ENCODE peak calls at places on chromosome 14, in eight cellular contexts. I is HCT116; W is GM12865; B is PC-3; E is colonic mucosa; Y is AG09319; O is A549; V is CD8-positive, alpha-beta T cell. S is an unnamed sample.

GRCh38 chr14:73784065-73784987 is 67.3 kb upstream of the PTGR2 start:
- DNase-seq in I (no peak), W (peak; percentile 47), B (peak; percentile 48), E (no peak), Y (no peak), O (no peak), V (no peak), S (no peak)

GRCh38 chr14:52738409-52738808 is 8.4 kb downstream of the STYX start:
- DNase-seq in I (no peak), W (no peak), B (no peak), E (no peak), Y (no peak), O (no peak), V (no peak), S (no peak)

GRCh38 chr14:34063470-34064164 is 112.7 kb upstream of the EGLN3 start:
- DNase-seq in I (no peak), W (no peak), B (no peak), E (no peak), Y (no peak), O (peak; percentile 53), V (no peak), S (no peak)

GRCh38 chr14:94863366-94863765 is 93.5 kb upstream of the GSC start:
- DNase-seq in I (no peak), W (no peak), B (no peak), E (no peak), Y (no peak), O (no peak), V (no peak), S (no peak)

GRCh38 chr14:74905595-74906142 is 17.4 kb downstream of the RPS6KL1 start:
- DNase-seq in I (peak; percentile 28), W (peak; percentile 69), B (peak; percentile 68), E (peak; percentile 78), Y (no peak), O (peak; percentile 60), V (peak; percentile 89), S (peak; percentile 80)

GRCh38 chr14:103708750-103709187 is 6.5 kb downstream of the XRCC3 start:
- DNase-seq in I (no peak), W (no peak), B (no peak), E (no peak), Y (no peak), O (no peak), V (no peak), S (no peak)

GRCh38 chr14:24172261-24172860 is 481 bp downstream of the REC8 start:
- DNase-seq in I (no peak), W (no peak), B (no peak), E (no peak), Y (no peak), O (no peak), V (no peak), S (no peak)

GRCh38 chr14:19878029-19878642 is 3.2 kb downstream of the OR4K2 start:
- DNase-seq in I (peak; percentile 4), W (peak; percentile 4), B (peak; percentile 67), E (no peak), Y (no peak), O (no peak), V (no peak), S (no peak)

GRCh38 chr14:68407838-68408237 is 385.0 kb downstream of the ZFP36L1 start:
- DNase-seq in I (no peak), W (no peak), B (no peak), E (no peak), Y (no peak), O (no peak), V (no peak), S (no peak)

GRCh38 chr14:90288646-90289355 is 32.4 kb downstream of the PSMC1 start:
- DNase-seq in I (no peak), W (no peak), B (no peak), E (no peak), Y (no peak), O (no peak), V (no peak), S (no peak)

GRCh38 chr14:76006253-76006652 is 20.7 kb downstream of the IFT43 start:
- DNase-seq in I (no peak), W (no peak), B (no peak), E (no peak), Y (no peak), O (no peak), V (no peak), S (no peak)

GRCh38 chr14:65703996-65704395 is 291.5 kb downstream of the FUT8 start:
- DNase-seq in I (no peak), W (no peak), B (no peak), E (no peak), Y (no peak), O (no peak), V (no peak), S (no peak)

GRCh38 chr14:100617715-100618693 is 30.8 kb upstream of the BEGAIN start:
- DNase-seq in I (no peak), W (no peak), B (no peak), E (no peak), Y (no peak), O (no peak), V (no peak), S (no peak)

GRCh38 chr14:103801459-103801858 is 45.9 kb downstream of the PPP1R13B start:
- DNase-seq in I (no peak), W (no peak), B (peak; percentile 95), E (no peak), Y (no peak), O (no peak), V (no peak), S (no peak)

GRCh38 chr14:74616996-74617700 is 5.1 kb upstream of the LTBP2 start:
- DNase-seq in I (no peak), W (no peak), B (no peak), E (no peak), Y (no peak), O (no peak), V (no peak), S (no peak)

GRCh38 chr14:20684662-20685456 is 499 bp downstream of the RNASE4 start:
- DNase-seq in I (peak; percentile 42), W (no peak), B (peak; percentile 50), E (peak; percentile 71), Y (no peak), O (peak; percentile 34), V (no peak), S (no peak)

GRCh38 chr14:64855732-64856527 is 23.8 kb downstream of the SPTB start:
- DNase-seq in I (no peak), W (no peak), B (no peak), E (no peak), Y (no peak), O (no peak), V (no peak), S (no peak)

GRCh38 chr14:106879241-106879640 is 1352.9 kb downstream of the TMEM121 start:
- DNase-seq in I (peak; percentile 10), W (peak; percentile 89), B (peak; percentile 35), E (peak; percentile 77), Y (no peak), O (peak; percentile 23), V (peak; percentile 61), S (no peak)

GRCh38 chr14:23127861-23128260 is 8.8 kb upstream of the CEBPE start:
- DNase-seq in I (no peak), W (no peak), B (no peak), E (no peak), Y (no peak), O (no peak), V (no peak), S (no peak)

GRCh38 chr14:22824711-22825359 is 4.9 kb upstream of the MRPL52 start:
- DNase-seq in I (peak; percentile 53), W (peak; percentile 41), B (peak; percentile 90), E (no peak), Y (no peak), O (peak; percentile 61), V (no peak), S (no peak)

DNA sequence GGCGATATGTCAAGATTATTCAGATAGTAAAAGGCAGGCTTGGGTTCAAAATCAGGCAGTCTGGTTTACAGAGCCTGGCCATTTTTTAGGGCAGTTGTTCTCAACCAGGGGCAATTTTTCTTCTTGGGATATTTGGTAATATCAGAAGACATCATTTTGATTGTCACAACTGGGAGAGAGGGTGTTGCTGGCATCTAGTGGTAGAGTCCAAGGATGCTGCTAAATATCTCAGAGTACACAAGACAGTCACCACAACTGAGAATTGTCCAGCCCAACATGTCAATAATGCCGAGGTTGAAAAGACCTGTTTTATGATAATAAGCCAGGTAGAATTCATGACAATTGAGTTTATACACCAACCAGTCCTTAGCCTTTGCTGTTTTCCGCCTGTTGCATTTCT is 733.9 kb downstream of the NRXN3 start:
- DNase-seq in I (no peak), W (no peak), B (peak; percentile 8), E (no peak), Y (no peak), O (no peak), V (no peak), S (no peak)
- TF ChIP-seq CTCF in I (no peak), W (no peak), B (peak; percentile 32), E (no peak), Y (no peak), O (no peak), V (no peak), S (peak; percentile 7)

DNA sequence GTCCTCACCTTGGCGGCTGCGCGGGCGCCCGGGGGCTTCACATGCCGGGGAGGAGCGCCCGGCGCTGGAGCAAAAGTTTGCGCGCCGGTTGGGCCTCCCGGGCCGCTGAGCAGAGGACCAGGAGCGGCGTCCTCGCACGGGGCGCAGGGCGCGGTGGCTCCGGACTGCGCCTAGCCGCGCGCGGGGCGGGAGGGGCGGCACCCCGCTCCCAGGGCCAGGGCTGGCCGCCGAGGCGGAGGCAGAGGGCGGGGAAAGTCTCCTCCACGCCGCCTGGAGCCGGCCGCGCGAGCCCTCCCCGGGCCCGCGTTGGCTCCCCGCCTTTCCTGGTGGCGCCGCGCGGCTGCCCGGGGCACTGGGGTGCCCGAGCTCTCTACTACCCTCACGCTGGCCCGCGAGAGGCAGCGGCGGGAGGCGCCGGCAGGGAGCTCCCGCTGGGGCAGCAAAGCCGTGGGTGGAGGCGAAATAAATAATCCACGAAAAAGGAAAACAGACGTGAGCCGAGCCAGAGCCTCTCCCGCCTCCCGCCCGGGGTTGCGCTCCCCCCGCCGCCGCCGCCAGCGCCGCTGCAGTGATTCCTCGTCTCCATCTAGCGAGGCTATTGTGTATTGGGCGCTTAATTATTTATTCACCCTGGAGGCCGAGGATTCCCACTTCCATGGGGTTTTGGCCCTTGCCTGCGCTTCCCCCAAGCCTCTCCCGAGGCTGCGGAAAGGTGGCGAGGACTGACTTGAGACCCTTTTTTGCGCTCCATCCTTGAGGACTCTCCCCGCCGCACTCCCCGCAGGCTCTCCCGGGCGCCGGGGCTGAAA is 476 bp upstream of the PRIMA1 start:
- DNase-seq in I (no peak), W (no peak), B (peak; percentile 12), E (no peak), Y (no peak), O (peak; percentile 74), V (no peak), S (peak; percentile 78)
- TF ChIP-seq CTCF in I (peak; percentile 25), W (no peak), B (peak; percentile 26), E (no peak), Y (no peak), O (peak; percentile 32), V (no peak), S (peak; percentile 27)

DNA sequence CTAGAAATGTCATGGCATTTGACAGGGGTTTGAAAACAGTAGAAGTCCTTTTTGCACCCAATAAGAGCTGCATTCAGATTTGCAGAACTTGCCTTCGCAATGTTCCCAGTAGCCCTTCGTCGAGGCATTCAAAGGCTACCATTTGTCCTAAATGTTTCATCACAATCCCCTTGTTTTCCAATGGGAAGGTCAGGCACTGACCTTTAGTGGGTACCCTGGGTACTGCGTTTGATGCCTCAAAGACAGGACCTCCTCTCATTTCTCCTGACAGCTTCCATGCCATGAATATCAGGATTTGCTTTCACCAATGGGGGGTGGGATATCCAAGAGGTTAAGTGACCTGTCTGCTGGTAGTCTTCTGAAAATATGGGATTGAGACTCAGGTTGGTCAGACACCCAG is 1063.1 kb downstream of the BCL11B start:
- DNase-seq in I (no peak), W (no peak), B (no peak), E (no peak), Y (no peak), O (no peak), V (no peak), S (no peak)
- TF ChIP-seq CTCF in I (no peak), W (no peak), B (no peak), E (no peak), Y (no peak), O (no peak), V (no peak), S (no peak)

GRCh38 chr14:84493779-84494178 is 1036.2 kb upstream of the FLRT2 start:
- DNase-seq in I (no peak), W (no peak), B (no peak), E (no peak), Y (no peak), O (no peak), V (no peak), S (no peak)
- TF ChIP-seq CTCF in I (no peak), W (no peak), B (no peak), E (no peak), Y (no peak), O (no peak), V (no peak), S (no peak)

S was measured in D721Med.